ENCODE peak calls at places on chromosomes 3 and 15, in seven cellular contexts. I, H, B, C, F, G and P are unnamed samples. For H3K4me1 and H3K27me3, the result is how much of the 10 kb centered on the place peaks cover.

GRCh38 chr3:123620338-123620737 is 35.5 kb upstream of the HACD2 start:
- DNase-seq in I (no peak), H (no peak), B (no peak), C (no peak), F (no peak), G (no peak), P (no peak)

GRCh38 chr3:112814256-112814655 is 32.4 kb downstream of the CD200R1L start:
- DNase-seq in I (no peak), H (no peak), B (peak), C (no peak), F (no peak), G (peak), P (no peak)

GRCh38 chr15:56454841-56455240 is 10.1 kb downstream of the MNS1 start:
- DNase-seq in I (no peak), H (no peak), B (no peak), C (no peak), F (no peak), G (no peak), P (no peak)

GRCh38 chr15:28961391-28961790 is 75.6 kb downstream of the APBA2 start:
- DNase-seq in I (no peak), H (no peak), B (no peak), C (no peak), F (no peak), G (no peak), P (no peak)

GRCh38 chr15:71708741-71709140 is 101.6 kb upstream of the NR2E3 start:
- DNase-seq in I (peak), H (peak), B (no peak), C (no peak), F (no peak), G (no peak), P (no peak)

GRCh38 chr15:32818758-32819405 is 101.1 kb downstream of the GREM1 start:
- DNase-seq in I (no peak), H (no peak), B (no peak), C (no peak), F (no peak), G (no peak), P (no peak)

GRCh38 chr3:184710870-184711365 is 946 bp downstream of the MAGEF1 start:
- DNase-seq in I (no peak), H (no peak), B (no peak), C (peak), F (peak), G (no peak), P (peak)

GRCh38 chr3:132605374-132605792 is 8.3 kb downstream of the ACKR4 start:
- DNase-seq in I (no peak), H (no peak), B (no peak), C (no peak), F (no peak), G (no peak), P (no peak)

GRCh38 chr15:38471974-38472373 is 18.0 kb downstream of the FAM98B start:
- DNase-seq in I (no peak), H (no peak), B (no peak), C (no peak), F (no peak), G (no peak), P (no peak)

GRCh38 chr3:16050641-16051467 is 123.6 kb upstream of the GALNT15 start:
- DNase-seq in I (peak), H (peak), B (no peak), C (no peak), F (peak), G (no peak), P (no peak)

GRCh38 chr3:123105201-123106189 is 38.7 kb downstream of the PDIA5 start:
- DNase-seq in I (no peak), H (no peak), B (no peak), C (no peak), F (no peak), G (no peak), P (no peak)

GRCh38 chr3:13378155-13378554 is 42.0 kb downstream of the NUP210 start:
- DNase-seq in I (no peak), H (no peak), B (no peak), C (no peak), F (no peak), G (no peak), P (no peak)

GRCh38 chr3:50120364-50121095 is 31.8 kb downstream of the RBM5 start:
- DNase-seq in I (no peak), H (no peak), B (no peak), C (no peak), F (no peak), G (no peak), P (no peak)

GRCh38 chr3:161389445-161390036 is 18.2 kb upstream of the SPTSSB start:
- DNase-seq in I (no peak), H (no peak), B (no peak), C (no peak), F (peak), G (no peak), P (no peak)

GRCh38 chr3:128804017-128804816 is 75.2 kb upstream of the ACAD9 start:
- DNase-seq in I (no peak), H (no peak), B (no peak), C (peak), F (no peak), G (no peak), P (no peak)

GRCh38 chr3:133494469-133494868 is 79.0 kb upstream of the CDV3 start:
- DNase-seq in I (no peak), H (no peak), B (no peak), C (no peak), F (no peak), G (no peak), P (no peak)

GRCh38 chr3:3628676-3629328 is 170.4 kb upstream of the LRRN1 start:
- DNase-seq in I (no peak), H (no peak), B (no peak), C (no peak), F (no peak), G (no peak), P (no peak)

GRCh38 chr15:100200287-100200772 is 141.4 kb downstream of the ADAMTS17 start:
- DNase-seq in I (no peak), H (no peak), B (no peak), C (no peak), F (no peak), G (no peak), P (no peak)

GRCh38 chr3:58749948-58750347 is 83.4 kb upstream of the FAM3D start:
- DNase-seq in I (no peak), H (no peak), B (no peak), C (no peak), F (no peak), G (no peak), P (no peak)

GRCh38 chr15:63321462-63321861 is 44.1 kb downstream of the APH1B start:
- DNase-seq in I (no peak), H (no peak), B (no peak), C (no peak), F (no peak), G (no peak), P (no peak)

GRCh38 chr3:155161630-155162292 is 81.6 kb downstream of the MME start:
- DNase-seq in I (no peak), H (no peak), B (no peak), C (no peak), F (no peak), G (no peak), P (no peak)

GRCh38 chr3:110193114-110193513 is 855.8 kb upstream of the DPPA4 start:
- DNase-seq in I (no peak), H (no peak), B (no peak), C (no peak), F (no peak), G (no peak), P (no peak)

GRCh38 chr3:115709135-115709534 is 85.8 kb downstream of the GAP43 start:
- DNase-seq in I (no peak), H (no peak), B (no peak), C (no peak), F (no peak), G (no peak), P (no peak)

GRCh38 chr15:77014137-77015081 is 19.5 kb downstream of the PSTPIP1 start:
- DNase-seq in I (no peak), H (no peak), B (no peak), C (no peak), F (peak), G (no peak), P (no peak)

GRCh38 chr3:61805510-61806080 is 244.2 kb downstream of the PTPRG start:
- DNase-seq in I (no peak), H (no peak), B (no peak), C (no peak), F (no peak), G (no peak), P (no peak)

GRCh38 chr3:29758108-29759020 is 477.5 kb downstream of the RBMS3 start:
- DNase-seq in I (no peak), H (no peak), B (no peak), C (no peak), F (peak), G (no peak), P (no peak)

GRCh38 chr3:73530030-73530411 is 94.7 kb downstream of the PDZRN3 start:
- DNase-seq in I (no peak), H (no peak), B (no peak), C (no peak), F (no peak), G (no peak), P (no peak)

GRCh38 chr3:61872077-61872706 is 310.8 kb downstream of the PTPRG start:
- DNase-seq in I (no peak), H (no peak), B (no peak), C (no peak), F (no peak), G (no peak), P (no peak)

GRCh38 chr3:136694321-136694720 is 57.9 kb downstream of the STAG1 start:
- DNase-seq in I (no peak), H (no peak), B (no peak), C (no peak), F (no peak), G (no peak), P (no peak)

GRCh38 chr15:59622289-59622688 is 10.7 kb downstream of the GCNT3 start:
- DNase-seq in I (no peak), H (peak), B (peak), C (no peak), F (peak), G (peak), P (no peak)

GRCh38 chr3:48042071-48042760 is 26.0 kb upstream of the MAP4 start:
- DNase-seq in I (no peak), H (no peak), B (no peak), C (no peak), F (no peak), G (no peak), P (no peak)

GRCh38 chr3:74643636-74644035 is 29.2 kb upstream of the CNTN3 start:
- DNase-seq in I (peak), H (peak), B (no peak), C (no peak), F (peak), G (no peak), P (no peak)

GRCh38 chr3:43257850-43258249 is 28.5 kb upstream of the SNRK start:
- DNase-seq in I (no peak), H (no peak), B (no peak), C (no peak), F (no peak), G (no peak), P (no peak)

GRCh38 chr3:118792191-118792590 is 242.5 kb downstream of the IGSF11 start:
- DNase-seq in I (no peak), H (no peak), B (no peak), C (no peak), F (no peak), G (no peak), P (no peak)

GRCh38 chr3:133410191-133410892 is 10.5 kb downstream of the BFSP2 start:
- DNase-seq in I (no peak), H (no peak), B (no peak), C (no peak), F (no peak), G (no peak), P (no peak)

GRCh38 chr3:9111349-9112265 is 137.8 kb downstream of the SRGAP3 start:
- DNase-seq in I (peak), H (peak), B (no peak), C (no peak), F (peak), G (no peak), P (no peak)

DNA sequence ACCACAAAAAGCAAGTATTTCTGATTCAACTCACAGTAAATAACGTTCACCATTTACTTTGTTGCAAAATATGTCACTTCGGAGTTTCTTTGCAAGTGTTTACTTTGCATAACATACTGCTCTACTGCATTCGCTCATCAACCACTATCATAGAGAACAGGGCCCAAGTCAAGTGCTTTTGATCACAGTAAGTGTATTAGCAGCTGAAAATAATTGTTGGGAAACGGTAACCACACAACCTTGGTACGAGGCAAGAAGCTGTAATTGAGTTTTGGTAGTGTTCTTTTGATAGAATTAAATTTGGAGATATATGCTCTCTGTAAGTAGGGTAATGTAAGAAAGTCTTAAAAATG is 80.1 kb downstream of the SATB1 start:
- DNase-seq in I (no peak), H (no peak), B (no peak), C (no peak), F (no peak), G (no peak), P (no peak)
- H3K4me3 ChIP-seq in I (no peak), H (no peak), B (no peak), C (no peak), F (no peak), G (no peak), P (no peak)

DNA sequence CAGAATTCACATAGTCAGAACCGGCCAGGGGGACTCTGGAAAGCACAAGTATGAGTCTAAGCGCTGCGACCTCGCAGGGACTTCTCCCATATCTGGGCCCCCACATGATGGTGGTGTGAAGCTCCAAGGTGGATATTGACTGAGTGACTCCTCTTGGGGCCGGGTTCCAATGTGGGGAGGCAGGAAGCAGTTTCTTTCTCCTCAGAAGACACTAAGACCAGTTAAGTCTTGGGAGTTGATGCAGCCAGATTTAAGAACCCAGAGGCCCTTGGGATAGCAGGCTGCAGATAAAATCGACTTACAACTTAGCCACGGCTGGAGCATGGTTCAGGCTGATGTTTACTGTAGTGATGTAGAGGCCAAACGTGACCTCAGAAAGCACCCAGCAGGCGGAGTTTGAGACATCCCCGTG is 55.4 kb upstream of the KLF13 start:
- DNase-seq in I (no peak), H (no peak), B (no peak), C (no peak), F (no peak), G (no peak), P (peak)
- H3K4me1 ChIP-seq in I (under half), H (under half), B (under half), C (under half), F (under half), G (under half), P (under half)

GRCh38 chr15:69644876-69645275 is 192.3 kb downstream of the RPLP1 start:
- DNase-seq in I (no peak), H (no peak), B (no peak), C (no peak), F (no peak), G (no peak), P (no peak)
- H3K27me3 ChIP-seq in I (under half), H (under half), B (under half), C (under half), F (under half), G (under half), P (under half)

DNA sequence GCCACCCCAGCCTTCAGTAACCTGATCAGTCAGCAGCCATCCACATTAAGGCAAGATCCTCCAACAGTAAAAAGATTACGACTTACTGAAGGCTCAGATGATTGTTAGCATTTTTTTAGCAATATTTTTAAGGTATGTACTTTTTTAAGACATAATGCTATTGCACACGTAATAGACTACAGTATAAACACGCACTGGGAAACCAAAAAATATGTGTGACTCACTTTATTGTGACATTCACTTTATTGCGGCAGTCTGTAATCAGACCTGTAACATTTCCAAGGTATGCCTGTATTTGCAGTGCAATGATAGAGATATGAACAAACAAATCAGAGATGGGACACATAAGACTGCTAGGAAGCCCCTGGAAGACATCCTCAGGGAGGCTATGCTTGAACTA is 225.4 kb upstream of the UBE2E1 start:
- DNase-seq in I (no peak), H (no peak), B (peak), C (no peak), F (no peak), G (peak), P (no peak)
- H3K4me3 ChIP-seq in I (no peak), H (no peak), B (no peak), C (no peak), F (no peak), G (no peak), P (no peak)

DNA sequence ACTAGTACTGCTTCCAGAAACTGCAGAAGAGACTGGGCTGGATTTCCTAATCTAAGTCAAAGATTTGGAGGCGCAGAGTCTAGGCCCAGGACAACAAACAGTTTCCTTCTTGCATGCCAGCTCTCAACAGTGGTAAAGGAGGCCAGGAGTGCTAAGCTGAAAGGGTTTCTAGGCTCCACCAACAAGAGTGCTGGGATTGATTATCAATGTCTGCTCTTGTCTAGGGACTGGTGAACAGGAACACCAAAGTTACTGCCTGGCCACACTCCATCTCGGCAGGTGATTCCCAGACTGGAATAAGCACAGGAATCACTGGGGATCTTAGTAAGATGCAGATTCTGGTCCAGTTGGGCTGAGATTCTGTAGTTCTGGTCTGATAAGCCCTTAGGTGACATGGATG is 22.8 kb upstream of the FGD5 start:
- DNase-seq in I (no peak), H (no peak), B (no peak), C (no peak), F (no peak), G (no peak), P (no peak)
- H3K4me1 ChIP-seq in I (half or more), H (under half), B (under half), C (under half), F (under half), G (under half), P (under half)

DNA sequence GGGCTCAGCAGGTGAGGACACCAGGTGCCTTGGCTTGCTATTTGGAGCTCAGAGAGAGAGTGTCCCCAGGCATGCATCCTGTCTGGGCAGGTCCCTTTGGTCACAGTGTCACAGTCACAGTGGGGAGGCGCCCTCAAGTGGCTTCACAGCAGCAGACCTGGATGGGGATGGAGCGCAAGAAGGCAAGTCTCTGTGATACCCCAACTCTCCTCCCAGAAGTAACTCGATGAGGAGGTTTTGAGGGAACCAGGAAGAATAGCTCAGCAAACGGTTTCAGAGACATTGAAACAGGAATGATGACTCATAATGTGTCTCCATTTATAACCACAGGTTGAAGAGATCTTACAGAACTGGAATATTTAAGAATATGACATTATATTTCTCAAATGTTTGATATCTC is 66.5 kb upstream of the SH3GL3 start:
- DNase-seq in I (peak), H (peak), B (peak), C (no peak), F (peak), G (peak), P (no peak)
- H3K27me3 ChIP-seq in I (half or more), H (under half), B (under half), C (under half), F (under half), G (under half), P (under half)

GRCh38 chr15:75823860-75824613 is 19.2 kb upstream of the UBE2Q2 start:
- DNase-seq in I (no peak), H (no peak), B (peak), C (no peak), F (no peak), G (no peak), P (no peak)
- H3K4me3 ChIP-seq in I (no peak), H (no peak), B (peak), C (no peak), F (no peak), G (no peak), P (no peak)

GRCh38 chr3:174251696-174252095 is 607.4 kb upstream of the NAALADL2 start:
- DNase-seq in I (no peak), H (no peak), B (no peak), C (no peak), F (no peak), G (no peak), P (no peak)

GRCh38 chr3:174247671-174248070 is 611.5 kb upstream of the NAALADL2 start:
- DNase-seq in I (no peak), H (no peak), B (no peak), C (no peak), F (no peak), G (no peak), P (no peak)

GRCh38 chr3:174255454-174255853 is 603.7 kb upstream of the NAALADL2 start:
- DNase-seq in I (no peak), H (no peak), B (no peak), C (no peak), F (no peak), G (no peak), P (no peak)

GRCh38 chr3:174253940-174254339 is 605.2 kb upstream of the NAALADL2 start:
- DNase-seq in I (no peak), H (no peak), B (no peak), C (no peak), F (no peak), G (no peak), P (no peak)

DNA sequence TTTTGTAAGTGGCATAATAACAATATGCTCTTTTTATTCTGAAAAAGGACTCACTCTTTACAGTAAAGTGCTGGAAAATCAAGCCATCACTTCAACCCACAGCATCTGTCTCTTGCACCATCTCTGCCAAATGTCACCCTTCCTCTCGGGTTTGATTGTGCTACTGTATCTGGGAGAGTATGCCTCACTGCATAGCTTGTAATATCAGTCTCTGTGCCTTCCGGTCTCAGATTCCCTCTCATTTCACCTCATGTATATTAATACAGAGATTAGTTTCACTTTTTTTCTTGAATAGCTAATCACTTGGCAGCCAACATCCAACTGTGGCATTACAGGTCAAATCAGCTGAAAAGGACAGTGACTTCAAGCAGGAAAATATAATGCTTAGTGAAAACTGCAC is 605.9 kb upstream of the NAALADL2 start:
- DNase-seq in I (no peak), H (no peak), B (no peak), C (no peak), F (no peak), G (no peak), P (no peak)
- H3K4me1 ChIP-seq in I (under half), H (under half), B (under half), C (under half), F (under half), G (under half), P (under half)